ENCODE peak calls at places on chromosomes 1 and 21, in ten cellular contexts. J, A, R, W, O, S, C, X, T and H are unnamed samples.

GRCh38 chr1:6638226-6638625 is 13.6 kb downstream of the THAP3 start:
- DNase-seq in W (peak; percentile 85), O (peak; percentile 89), R (peak; percentile 80), X (no peak), T (peak; percentile 70), S (peak; percentile 87), A (peak; percentile 53), J (peak; percentile 15), C (no peak), H (peak; percentile 47)

GRCh38 chr1:201653883-201654282 is 115.0 kb downstream of the NAV1 start:
- DNase-seq in A (no peak), O (no peak), C (no peak), W (no peak), R (no peak), S (peak; percentile 53), J (peak; percentile 78), X (no peak), T (no peak), H (no peak)

GRCh38 chr1:163171826-163172225 is 30.9 kb downstream of the RGS5 start:
- DNase-seq in S (no peak), R (no peak), X (no peak), O (no peak), T (no peak), C (no peak), A (no peak), W (peak; percentile 55), J (peak; percentile 14), H (no peak)

GRCh38 chr1:58627221-58627620 is 50.2 kb upstream of the TACSTD2 start:
- DNase-seq in W (no peak), C (no peak), O (no peak), A (no peak), S (no peak), X (no peak), R (peak; percentile 19), T (no peak), J (no peak), H (no peak)

GRCh38 chr1:155105604-155106011 is 22.1 kb upstream of the EFNA1 start:
- DNase-seq in X (no peak), J (no peak), A (peak; percentile 60), C (no peak), R (no peak), W (no peak), O (no peak), S (peak; percentile 25), T (no peak), H (peak; percentile 20)

GRCh38 chr1:108801101-108801500 is 54.6 kb downstream of the STXBP3 start:
- DNase-seq in A (no peak), R (peak; percentile 61), O (no peak), W (peak; percentile 42), T (peak; percentile 19), J (peak; percentile 71), X (no peak), C (no peak), S (peak; percentile 48), H (peak; percentile 50)

GRCh38 chr1:43930168-43930948 is 3.2 kb upstream of the ARTN start:
- DNase-seq in O (no peak), R (no peak), T (no peak), W (no peak), S (no peak), X (peak; percentile 24), A (no peak), C (peak; percentile 32), J (no peak), H (no peak)

GRCh38 chr1:245762396-245762910 is 607.7 kb downstream of the KIF26B start:
- DNase-seq in S (no peak), A (no peak), X (no peak), W (no peak), O (no peak), T (no peak), J (no peak), C (no peak), R (no peak), H (no peak)

DNA sequence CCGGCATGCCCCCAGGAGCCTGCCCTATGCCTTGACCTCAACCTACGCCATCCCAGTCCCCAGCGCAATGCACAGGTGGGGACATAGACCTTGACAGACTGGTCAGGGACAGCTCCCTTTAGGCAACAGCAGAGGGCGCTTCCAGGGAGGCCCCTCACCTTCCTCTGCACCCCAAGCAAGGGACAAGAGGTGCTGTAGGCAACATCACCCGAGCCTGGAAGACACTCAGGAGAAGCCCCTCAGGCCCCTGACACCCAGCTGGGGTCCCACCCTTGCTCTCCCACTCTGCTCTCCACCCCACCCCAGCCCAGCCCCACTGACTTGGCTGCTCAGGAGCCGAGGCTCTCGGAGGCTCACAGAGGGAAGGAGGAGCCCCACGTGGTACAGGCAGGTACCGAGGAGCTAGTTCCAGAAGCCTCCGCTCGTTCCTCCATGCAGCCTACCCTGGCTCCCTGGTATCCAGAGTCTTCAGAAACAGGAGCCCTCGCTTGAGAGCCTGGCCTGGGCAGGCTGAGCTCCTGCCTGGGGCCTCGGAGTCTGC is 2.4 kb upstream of the WNT3A start:
- DNase-seq in X (peak; percentile 60), S (peak; percentile 22), A (no peak), R (no peak), O (no peak), W (no peak), T (peak; percentile 12), C (peak; percentile 54), J (no peak), H (peak; percentile 34)
- TF ChIP-seq CTCF in X (peak; percentile 79), S (peak; percentile 44), A (peak; percentile 14), R (peak; percentile 25), O (peak; percentile 33), W (peak; percentile 36), T (peak; percentile 42), C (peak; percentile 60), J (peak; percentile 29), H (peak; percentile 56)

GRCh38 chr21:42461881-42462877 is 33.8 kb downstream of the RSPH1 start:
- DNase-seq in X (no peak), O (no peak), S (no peak), C (no peak), A (peak; percentile 85), R (no peak), J (no peak), T (no peak), W (no peak), H (no peak)

GRCh38 chr21:42459065-42459430 is 37.0 kb downstream of the RSPH1 start:
- DNase-seq in S (no peak), X (no peak), O (no peak), T (no peak), W (no peak), A (no peak), R (no peak), J (no peak), C (no peak), H (no peak)

GRCh38 chr21:42459583-42460215 is 36.3 kb downstream of the RSPH1 start:
- DNase-seq in J (no peak), C (no peak), W (no peak), X (no peak), T (no peak), R (no peak), S (no peak), O (no peak), A (no peak), H (no peak)

GRCh38 chr21:42461185-42461520 is 34.9 kb downstream of the RSPH1 start:
- DNase-seq in W (no peak), O (no peak), C (no peak), X (no peak), A (peak; percentile 63), J (no peak), S (no peak), T (no peak), R (no peak), H (no peak)

DNA sequence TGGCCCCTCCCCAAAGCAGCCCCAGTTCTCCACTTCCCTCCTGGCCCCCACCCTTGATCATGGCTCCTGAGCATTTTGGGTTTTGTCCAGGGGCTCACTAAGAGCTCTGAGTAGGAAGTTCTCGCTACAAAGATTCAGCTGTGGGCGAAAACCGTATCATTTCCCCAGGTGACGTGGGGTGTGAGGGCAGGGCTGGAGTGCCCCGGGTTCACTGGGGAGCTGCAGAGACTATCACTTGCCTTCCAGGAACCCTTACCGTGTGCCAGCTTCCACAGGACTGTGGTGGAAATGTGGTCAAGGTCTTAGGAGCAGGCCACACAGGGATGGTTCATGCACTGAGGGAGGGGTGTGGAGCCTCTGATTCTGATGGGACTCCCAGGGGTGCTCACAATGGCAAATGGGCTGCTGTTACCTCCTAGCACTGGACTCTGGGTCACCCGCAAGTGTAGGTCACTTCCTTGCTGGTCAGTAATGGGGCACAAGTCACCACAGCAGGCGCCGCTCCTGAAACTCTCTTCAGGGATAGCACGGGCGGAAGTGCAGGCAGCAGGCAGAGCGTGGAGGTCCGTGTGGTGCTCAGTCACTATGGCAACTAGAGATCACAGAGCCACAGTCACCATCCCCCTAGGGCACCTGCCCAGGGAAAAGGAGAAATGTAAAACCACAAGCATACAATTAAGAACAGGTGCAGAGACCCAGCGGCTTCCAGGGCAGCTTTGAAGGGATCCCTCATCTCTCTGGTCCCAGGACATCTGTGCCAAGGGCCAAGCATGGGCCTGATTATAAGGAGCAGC is 35.4 kb downstream of the RSPH1 start:
- DNase-seq in X (peak; percentile 96), W (no peak), T (no peak), J (no peak), O (no peak), C (peak; percentile 87), R (no peak), S (no peak), A (no peak), H (no peak)
- H3K4me3 ChIP-seq in X (no peak overlapping the region), W (no peak overlapping the region), T (no peak overlapping the region), J (no peak overlapping the region), O (no peak overlapping the region), C (no peak overlapping the region), R (no peak overlapping the region), S (no peak overlapping the region), A (no peak overlapping the region), H (no peak overlapping the region)

GRCh38 chr1:78331799-78332198 is 159.0 kb upstream of the PTGFR start:
- DNase-seq in T (no peak), W (no peak), R (no peak), S (no peak), J (no peak), A (no peak), C (no peak), O (no peak), X (no peak), H (no peak)

GRCh38 chr1:78334114-78334513 is 156.7 kb upstream of the PTGFR start:
- DNase-seq in A (no peak), S (no peak), X (no peak), O (no peak), W (no peak), R (peak; percentile 35), T (no peak), J (peak; percentile 55), C (no peak), H (peak; percentile 15)

GRCh38 chr1:78334952-78335351 is 155.8 kb upstream of the PTGFR start:
- DNase-seq in X (no peak), T (peak; percentile 60), R (no peak), O (no peak), S (peak; percentile 95), J (peak; percentile 49), W (peak; percentile 62), A (no peak), C (no peak), H (peak; percentile 35)

GRCh38 chr1:78329475-78329874 is 161.3 kb upstream of the PTGFR start:
- DNase-seq in W (no peak), S (no peak), O (no peak), C (no peak), T (no peak), J (no peak), A (no peak), X (no peak), R (no peak), H (no peak)

GRCh38 chr1:78333426-78334012 is 157.3 kb upstream of the PTGFR start:
- DNase-seq in S (peak; percentile 52), W (peak; percentile 78), A (no peak), O (no peak), J (peak; percentile 73), X (no peak), R (peak; percentile 58), T (peak; percentile 45), C (peak; percentile 60), H (peak; percentile 77)
- TF ChIP-seq CTCF in S (peak; percentile 65), W (peak; percentile 67), A (peak; percentile 55), O (peak; percentile 61), J (peak; percentile 77), X (peak; percentile 63), R (peak; percentile 50), T (peak; percentile 61), C (peak; percentile 77), H (peak; percentile 86)

GRCh38 chr21:39185157-39185556 is 1.9 kb upstream of the PSMG1 start:
- DNase-seq in R (no peak), J (no peak), C (no peak), W (no peak), O (no peak), A (no peak), T (no peak), X (no peak), S (no peak), H (no peak)
- H3K4me3 ChIP-seq in R (no peak overlapping the region), J (no peak overlapping the region), C (peak overlapping the region; percentile 99), W (no peak overlapping the region), O (no peak overlapping the region), A (no peak overlapping the region), T (no peak overlapping the region), X (no peak overlapping the region), S (no peak overlapping the region), H (no peak overlapping the region)